ENCODE peak calls at places on chromosomes 2 and 18, in four cellular contexts. X, M, P and C are unnamed samples.

GRCh38 chr2:233267516-233268245 is 16.2 kb downstream of the ATG16L1 start:
- DNase-seq in X (no peak), P (peak), M (no peak), C (no peak)

GRCh38 chr2:2038746-2039530 is 292.1 kb downstream of the MYT1L start:
- DNase-seq in M (no peak), X (no peak), P (no peak), C (no peak)

GRCh38 chr2:1546023-1546591 is 132.8 kb downstream of the TPO start:
- DNase-seq in X (peak), P (no peak), M (no peak), C (peak)

GRCh38 chr2:69138247-69138754 is 125.3 kb downstream of the ANTXR1 start:
- DNase-seq in M (no peak), X (no peak), P (no peak), C (no peak)

GRCh38 chr2:173649527-173650219 is 295.0 kb downstream of the CDCA7 start:
- DNase-seq in X (no peak), P (no peak), M (no peak), C (no peak)

GRCh38 chr2:150557020-150557644 is 69.7 kb upstream of the RND3 start:
- DNase-seq in X (no peak), P (no peak), M (no peak), C (no peak)

GRCh38 chr2:85308951-85309555 is 18.7 kb downstream of the TGOLN2 start:
- DNase-seq in X (peak), M (no peak), P (no peak), C (no peak)

GRCh38 chr2:128626758-128627515 is 308.3 kb upstream of the HS6ST1 start:
- DNase-seq in M (no peak), X (no peak), P (no peak), C (no peak)

GRCh38 chr2:30694286-30695055 is 112.8 kb downstream of the CAPN13 start:
- DNase-seq in M (no peak), P (no peak), X (no peak), C (no peak)

GRCh38 chr18:58064406-58064998 is 20.5 kb downstream of the NEDD4L start:
- DNase-seq in X (no peak), M (no peak), P (no peak), C (no peak)

GRCh38 chr2:1658394-1659151 is 85.7 kb downstream of the PXDN start:
- DNase-seq in P (no peak), X (no peak), M (no peak), C (no peak)

GRCh38 chr2:193240752-193241151 is 1046.0 kb upstream of the TMEFF2 start:
- DNase-seq in P (no peak), X (peak), M (no peak), C (peak)

GRCh38 chr2:68238955-68239822 is 13.1 kb downstream of the PPP3R1 start:
- DNase-seq in P (no peak), X (no peak), M (no peak), C (no peak)

GRCh38 chr2:186544255-186544675 is 45.6 kb upstream of the ITGAV start:
- DNase-seq in M (no peak), P (no peak), X (peak), C (no peak)

GRCh38 chr2:54422072-54422581 is 34.0 kb upstream of the SPTBN1 start:
- DNase-seq in M (no peak), P (no peak), X (no peak), C (no peak)

GRCh38 chr18:48064978-48065600 is 134.6 kb upstream of the SMAD2 start:
- DNase-seq in P (no peak), X (no peak), M (no peak), C (no peak)

GRCh38 chr2:236010920-236011685 is 157.1 kb downstream of the GBX2 start:
- DNase-seq in M (no peak), P (no peak), X (no peak), C (no peak)

GRCh38 chr2:121015971-121016485 is 269.0 kb downstream of the TFCP2L1 start:
- DNase-seq in P (no peak), X (peak), M (no peak), C (no peak)
- TF ChIP-seq SUZ12 in P (no peak), X (no peak), M (no peak), C (no peak)

GRCh38 chr2:221529943-221530652 is 42.0 kb downstream of the EPHA4 start:
- DNase-seq in P (no peak), M (no peak), X (no peak), C (no peak)
- H3K4me3 ChIP-seq in P (no peak), M (no peak), X (no peak), C (no peak)

DNA sequence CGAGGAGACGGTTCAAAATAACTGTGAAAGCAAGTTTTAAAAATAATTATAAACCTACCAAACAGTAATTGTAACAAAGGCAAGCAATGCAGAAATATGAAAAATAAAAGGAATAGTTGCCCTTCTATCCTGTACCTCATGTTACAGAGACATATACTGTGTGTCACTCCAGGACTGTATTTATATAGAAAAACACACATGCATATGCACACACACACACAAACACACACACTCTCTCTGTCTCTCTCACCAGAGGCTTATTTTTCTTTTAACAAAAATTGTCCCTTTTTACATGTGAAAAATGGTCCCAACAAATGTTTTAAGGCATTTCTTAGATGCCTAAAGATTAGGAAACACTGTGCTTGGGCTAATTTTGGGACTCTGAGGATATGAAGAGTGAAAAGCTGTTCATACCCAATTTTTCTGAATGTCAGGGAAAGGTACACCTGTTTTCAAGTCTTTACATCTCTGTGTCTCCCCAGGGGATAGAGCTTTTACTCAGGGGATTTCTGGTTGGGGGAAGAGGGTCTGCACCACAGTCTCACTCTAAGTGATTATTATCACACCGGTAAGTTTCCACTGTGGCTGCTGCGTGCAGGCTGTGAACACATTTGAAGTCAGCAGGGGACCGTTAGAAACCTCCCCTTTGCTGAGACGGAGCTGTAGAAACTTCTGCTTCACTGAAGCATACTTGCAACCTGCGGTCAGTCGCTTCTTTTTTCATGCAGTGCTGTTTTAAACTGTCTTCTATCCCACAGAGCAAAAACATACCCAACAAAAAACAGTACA is 51.4 kb upstream of the SPAG16 start:
- DNase-seq in M (no peak), P (peak), X (no peak), C (peak)
- TF ChIP-seq SUZ12 in M (no peak), P (no peak), X (no peak), C (no peak)

GRCh38 chr2:26299488-26300092 is 46.4 kb upstream of the SELENOI start:
- DNase-seq in M (peak), X (peak), P (peak), C (no peak)

GRCh38 chr2:26298638-26299393 is 47.1 kb upstream of the SELENOI start:
- DNase-seq in M (no peak), P (peak), X (peak), C (no peak)

GRCh38 chr2:26302846-26303245 is 43.1 kb upstream of the SELENOI start:
- DNase-seq in P (no peak), X (no peak), M (no peak), C (no peak)

GRCh38 chr2:26298286-26298637 is 47.7 kb upstream of the SELENOI start:
- DNase-seq in X (no peak), P (no peak), M (no peak), C (no peak)

DNA sequence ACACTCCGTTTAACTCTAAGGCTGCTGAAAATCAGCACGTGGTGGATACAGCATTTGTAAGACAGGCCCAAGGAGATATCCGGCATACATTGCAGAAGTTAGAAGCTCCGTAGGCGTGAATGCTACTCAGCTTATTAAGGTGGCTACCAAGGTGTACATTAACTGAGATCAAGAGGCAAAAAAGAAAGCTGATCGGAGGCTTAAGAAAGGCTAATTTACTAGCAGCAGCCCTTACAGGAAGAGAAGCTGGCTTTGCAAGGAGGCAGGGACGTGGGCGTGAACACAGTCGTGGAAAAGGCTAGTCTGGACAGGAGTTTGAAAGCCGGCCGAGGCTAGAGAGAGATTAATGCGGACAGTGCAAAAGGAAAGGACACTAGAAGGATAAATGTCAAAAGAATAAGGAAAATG is 45.7 kb upstream of the SELENOI start:
- DNase-seq in X (no peak), P (no peak), M (no peak), C (no peak)
- H3K4me3 ChIP-seq in X (peak), P (no peak), M (peak), C (no peak)